ENCODE peak calls at places on chromosomes 7 and 10, in five cellular contexts. One of them, this sample, is unnamed.

GRCh38 chr10:86287966-86288579 is 78.5 kb downstream of the GRID1 start:
- DNase-seq in dorsolateral prefrontal cortex: no peak
- DNase-seq in A673: no peak
- DNase-seq in neural crest cell: no peak
- DNase-seq in fibroblast of pulmonary artery: no peak
- DNase-seq in this sample: no peak

GRCh38 chr10:62095341-62096071 is 173.1 kb downstream of the RTKN2 start:
- DNase-seq in neural crest cell: no peak
- DNase-seq in dorsolateral prefrontal cortex: no peak
- DNase-seq in A673: peak
- DNase-seq in fibroblast of pulmonary artery: peak
- DNase-seq in this sample: no peak

GRCh38 chr10:46553238-46554049 is 3.0 kb downstream of the GPRIN2 start:
- DNase-seq in A673: no peak
- DNase-seq in fibroblast of pulmonary artery: no peak
- DNase-seq in neural crest cell: peak
- DNase-seq in dorsolateral prefrontal cortex: peak
- DNase-seq in this sample: peak

GRCh38 chr10:30784896-30785605 is 155.5 kb upstream of the LYZL2 start:
- DNase-seq in fibroblast of pulmonary artery: peak
- DNase-seq in A673: peak
- DNase-seq in dorsolateral prefrontal cortex: peak
- DNase-seq in neural crest cell: peak
- DNase-seq in this sample: no peak

GRCh38 chr7:108108131-108108530 is 22.0 kb downstream of the LAMB4 start:
- DNase-seq in neural crest cell: no peak
- DNase-seq in fibroblast of pulmonary artery: no peak
- DNase-seq in A673: no peak
- DNase-seq in dorsolateral prefrontal cortex: no peak
- DNase-seq in this sample: no peak

GRCh38 chr10:71968553-71969474 is 4.6 kb downstream of the CHST3 start:
- DNase-seq in fibroblast of pulmonary artery: no peak
- DNase-seq in A673: no peak
- DNase-seq in dorsolateral prefrontal cortex: no peak
- DNase-seq in neural crest cell: no peak
- DNase-seq in this sample: no peak

GRCh38 chr7:99137418-99138180 is 6.3 kb downstream of the SMURF1 start:
- DNase-seq in dorsolateral prefrontal cortex: peak
- DNase-seq in fibroblast of pulmonary artery: peak
- DNase-seq in neural crest cell: peak
- DNase-seq in A673: peak
- DNase-seq in this sample: no peak

GRCh38 chr10:28177944-28178637 is 124.8 kb downstream of the MPP7 start:
- DNase-seq in neural crest cell: no peak
- DNase-seq in A673: no peak
- DNase-seq in fibroblast of pulmonary artery: peak
- DNase-seq in dorsolateral prefrontal cortex: no peak
- DNase-seq in this sample: no peak

GRCh38 chr7:2641406-2642393 is 9.9 kb downstream of the TTYH3 start:
- DNase-seq in dorsolateral prefrontal cortex: peak
- DNase-seq in neural crest cell: no peak
- DNase-seq in fibroblast of pulmonary artery: peak
- DNase-seq in A673: peak
- DNase-seq in this sample: peak

GRCh38 chr7:97845622-97846203 is 26.5 kb downstream of the ASNS start:
- DNase-seq in neural crest cell: peak
- DNase-seq in fibroblast of pulmonary artery: peak
- DNase-seq in A673: peak
- DNase-seq in dorsolateral prefrontal cortex: no peak
- DNase-seq in this sample: no peak

GRCh38 chr10:132276706-132277105 is 31.0 kb downstream of the STK32C start:
- DNase-seq in A673: no peak
- DNase-seq in dorsolateral prefrontal cortex: no peak
- DNase-seq in neural crest cell: no peak
- DNase-seq in fibroblast of pulmonary artery: no peak
- DNase-seq in this sample: no peak

GRCh38 chr10:67834375-67834774 is 3.6 kb downstream of the DNAJC12 start:
- DNase-seq in neural crest cell: no peak
- DNase-seq in fibroblast of pulmonary artery: no peak
- DNase-seq in A673: no peak
- DNase-seq in dorsolateral prefrontal cortex: no peak
- DNase-seq in this sample: no peak

GRCh38 chr10:48976208-48976607 is 36.6 kb upstream of the LRRC18 start:
- DNase-seq in neural crest cell: no peak
- DNase-seq in A673: no peak
- DNase-seq in dorsolateral prefrontal cortex: no peak
- DNase-seq in fibroblast of pulmonary artery: peak
- DNase-seq in this sample: peak
- TF ChIP-seq CTCF in neural crest cell: peak
- TF ChIP-seq CTCF in A673: peak
- TF ChIP-seq CTCF in dorsolateral prefrontal cortex: no peak
- TF ChIP-seq CTCF in fibroblast of pulmonary artery: no peak
- TF ChIP-seq CTCF in this sample: no peak

DNA sequence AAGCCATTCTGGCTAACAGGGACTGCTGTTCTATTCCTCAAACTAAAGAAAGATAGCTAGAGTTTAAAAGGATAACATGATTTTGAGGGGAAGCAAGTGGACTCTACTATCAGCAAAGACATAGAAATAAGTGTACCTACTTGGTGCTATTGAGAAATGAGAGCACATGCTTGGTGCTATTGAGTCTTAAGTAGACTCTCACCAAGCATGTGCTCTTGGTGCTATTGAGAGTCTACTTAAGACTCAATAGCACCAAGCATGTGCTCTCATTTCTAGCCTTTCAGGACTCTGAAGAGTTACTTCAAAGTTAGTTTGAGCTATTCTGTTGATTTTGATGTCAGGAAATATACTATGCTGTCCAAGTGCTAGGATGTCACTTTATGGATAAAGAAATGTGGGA is 733.0 kb upstream of the ZWINT start:
- DNase-seq in fibroblast of pulmonary artery: no peak
- DNase-seq in A673: no peak
- DNase-seq in dorsolateral prefrontal cortex: no peak
- DNase-seq in neural crest cell: no peak
- DNase-seq in this sample: no peak
- TF ChIP-seq CTCF in fibroblast of pulmonary artery: no peak
- TF ChIP-seq CTCF in A673: no peak
- TF ChIP-seq CTCF in dorsolateral prefrontal cortex: no peak
- TF ChIP-seq CTCF in neural crest cell: no peak
- TF ChIP-seq CTCF in this sample: no peak

DNA sequence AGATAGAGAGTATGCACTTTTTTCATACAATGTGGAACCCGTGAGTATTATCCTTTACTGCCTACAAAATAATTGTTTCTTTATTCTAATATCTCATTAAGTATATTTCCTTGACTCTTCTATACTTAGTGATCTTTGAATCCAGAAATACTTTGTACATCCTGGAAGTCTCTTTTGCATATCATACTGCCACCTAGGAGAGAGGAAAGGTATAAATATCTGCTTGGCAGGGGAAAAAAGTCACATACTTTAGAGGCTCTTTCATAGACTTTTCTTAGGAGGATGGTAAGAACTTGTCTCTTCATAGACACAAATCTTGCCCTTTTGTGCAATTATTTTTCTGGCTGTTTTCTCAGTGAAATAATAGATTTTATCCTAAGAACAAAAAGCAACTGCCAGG is 436.0 kb downstream of the PAXIP1 start:
- DNase-seq in neural crest cell: no peak
- DNase-seq in dorsolateral prefrontal cortex: no peak
- DNase-seq in A673: no peak
- DNase-seq in fibroblast of pulmonary artery: no peak
- DNase-seq in this sample: no peak
- TF ChIP-seq CTCF in neural crest cell: peak
- TF ChIP-seq CTCF in dorsolateral prefrontal cortex: peak
- TF ChIP-seq CTCF in A673: no peak
- TF ChIP-seq CTCF in fibroblast of pulmonary artery: no peak
- TF ChIP-seq CTCF in this sample: no peak

GRCh38 chr7:138167869-138168296 is 91.6 kb downstream of the AKR1D1 start:
- DNase-seq in A673: no peak
- DNase-seq in dorsolateral prefrontal cortex: no peak
- DNase-seq in fibroblast of pulmonary artery: no peak
- DNase-seq in neural crest cell: no peak
- DNase-seq in this sample: no peak

GRCh38 chr7:138166681-138167080 is 90.4 kb downstream of the AKR1D1 start:
- DNase-seq in dorsolateral prefrontal cortex: no peak
- DNase-seq in neural crest cell: no peak
- DNase-seq in fibroblast of pulmonary artery: no peak
- DNase-seq in A673: peak
- DNase-seq in this sample: no peak

GRCh38 chr7:138164804-138165203 is 88.5 kb downstream of the AKR1D1 start:
- DNase-seq in A673: no peak
- DNase-seq in dorsolateral prefrontal cortex: no peak
- DNase-seq in neural crest cell: no peak
- DNase-seq in fibroblast of pulmonary artery: no peak
- DNase-seq in this sample: no peak

GRCh38 chr7:138169441-138169851 is 93.2 kb downstream of the AKR1D1 start:
- DNase-seq in A673: no peak
- DNase-seq in neural crest cell: no peak
- DNase-seq in dorsolateral prefrontal cortex: no peak
- DNase-seq in fibroblast of pulmonary artery: no peak
- DNase-seq in this sample: no peak

DNA sequence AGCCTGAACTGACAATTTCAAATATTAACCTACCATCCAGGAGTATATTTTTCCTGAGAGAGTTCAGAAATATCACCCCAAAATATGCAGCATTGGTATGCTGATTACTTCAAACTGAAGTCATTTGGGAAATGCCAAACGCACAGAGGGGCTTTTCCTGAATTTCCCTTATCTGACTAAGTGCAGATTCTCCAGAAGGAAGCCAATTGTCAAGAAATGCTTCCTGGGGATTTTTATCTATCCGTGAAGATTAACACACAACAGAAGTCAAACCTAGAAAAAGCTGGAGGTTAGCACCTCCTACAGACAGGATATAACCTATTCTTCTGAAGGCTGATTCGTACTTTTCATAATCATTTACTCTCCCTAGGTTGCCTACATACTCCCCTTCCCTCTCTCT is 91.0 kb downstream of the AKR1D1 start:
- DNase-seq in dorsolateral prefrontal cortex: no peak
- DNase-seq in neural crest cell: no peak
- DNase-seq in fibroblast of pulmonary artery: peak
- DNase-seq in A673: peak
- DNase-seq in this sample: no peak
- TF ChIP-seq CTCF in dorsolateral prefrontal cortex: no peak
- TF ChIP-seq CTCF in neural crest cell: no peak
- TF ChIP-seq CTCF in fibroblast of pulmonary artery: no peak
- TF ChIP-seq CTCF in A673: no peak
- TF ChIP-seq CTCF in this sample: no peak

GRCh38 chr10:24952146-24952700 is at the start of gene PRTFDC1:
- DNase-seq in dorsolateral prefrontal cortex: peak
- DNase-seq in fibroblast of pulmonary artery: no peak
- DNase-seq in A673: peak
- DNase-seq in neural crest cell: peak
- DNase-seq in this sample: no peak
- TF ChIP-seq CTCF in dorsolateral prefrontal cortex: no peak
- TF ChIP-seq CTCF in fibroblast of pulmonary artery: peak
- TF ChIP-seq CTCF in A673: no peak
- TF ChIP-seq CTCF in neural crest cell: no peak
- TF ChIP-seq CTCF in this sample: no peak

GRCh38 chr7:24788075-24788474 is 30.8 kb upstream of the GSDME start:
- DNase-seq in fibroblast of pulmonary artery: no peak
- DNase-seq in dorsolateral prefrontal cortex: no peak
- DNase-seq in neural crest cell: no peak
- DNase-seq in A673: no peak
- DNase-seq in this sample: no peak
- TF ChIP-seq CTCF in fibroblast of pulmonary artery: peak
- TF ChIP-seq CTCF in dorsolateral prefrontal cortex: peak
- TF ChIP-seq CTCF in neural crest cell: peak
- TF ChIP-seq CTCF in A673: peak
- TF ChIP-seq CTCF in this sample: peak

DNA sequence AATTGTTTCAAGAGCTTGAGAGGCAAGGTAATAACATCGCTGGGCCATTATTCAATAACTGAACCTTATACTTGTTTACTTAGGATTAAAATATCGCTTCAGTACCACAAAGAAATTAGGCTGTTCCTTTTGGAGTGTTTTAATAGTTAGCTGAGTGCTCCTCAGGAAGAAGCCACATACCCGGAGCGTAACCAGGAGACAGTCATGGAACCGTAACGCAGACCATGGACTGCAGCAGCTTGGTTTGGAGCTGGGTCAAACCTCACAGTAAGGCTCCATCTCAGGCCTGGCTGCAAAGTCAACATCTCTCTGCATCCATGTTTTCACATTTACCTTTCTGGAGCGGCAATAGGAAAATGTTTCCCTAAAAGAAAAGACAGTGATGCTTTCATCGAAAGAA is 599.0 kb downstream of the TNS3 start:
- DNase-seq in dorsolateral prefrontal cortex: no peak
- DNase-seq in neural crest cell: peak
- DNase-seq in fibroblast of pulmonary artery: no peak
- DNase-seq in A673: no peak
- DNase-seq in this sample: no peak
- TF ChIP-seq CTCF in dorsolateral prefrontal cortex: no peak
- TF ChIP-seq CTCF in neural crest cell: no peak
- TF ChIP-seq CTCF in fibroblast of pulmonary artery: no peak
- TF ChIP-seq CTCF in A673: no peak
- TF ChIP-seq CTCF in this sample: no peak

GRCh38 chr10:788796-789748 is 99.6 kb upstream of the DIP2C start:
- DNase-seq in fibroblast of pulmonary artery: peak
- DNase-seq in dorsolateral prefrontal cortex: peak
- DNase-seq in A673: no peak
- DNase-seq in neural crest cell: peak
- DNase-seq in this sample: no peak
- TF ChIP-seq CTCF in fibroblast of pulmonary artery: peak
- TF ChIP-seq CTCF in dorsolateral prefrontal cortex: peak
- TF ChIP-seq CTCF in A673: no peak
- TF ChIP-seq CTCF in neural crest cell: peak
- TF ChIP-seq CTCF in this sample: peak

GRCh38 chr10:128629111-128630096 is 503.2 kb upstream of the MKI67 start:
- DNase-seq in fibroblast of pulmonary artery: peak
- DNase-seq in A673: no peak
- DNase-seq in neural crest cell: no peak
- DNase-seq in dorsolateral prefrontal cortex: no peak
- DNase-seq in this sample: peak

GRCh38 chr10:128630787-128631252 is 504.6 kb upstream of the MKI67 start:
- DNase-seq in dorsolateral prefrontal cortex: no peak
- DNase-seq in fibroblast of pulmonary artery: no peak
- DNase-seq in neural crest cell: no peak
- DNase-seq in A673: peak
- DNase-seq in this sample: no peak

GRCh38 chr10:128633864-128634541 is 507.8 kb upstream of the MKI67 start:
- DNase-seq in dorsolateral prefrontal cortex: no peak
- DNase-seq in neural crest cell: no peak
- DNase-seq in A673: peak
- DNase-seq in fibroblast of pulmonary artery: peak
- DNase-seq in this sample: no peak

GRCh38 chr10:128632694-128633093 is 506.5 kb upstream of the MKI67 start:
- DNase-seq in neural crest cell: no peak
- DNase-seq in fibroblast of pulmonary artery: no peak
- DNase-seq in A673: no peak
- DNase-seq in dorsolateral prefrontal cortex: no peak
- DNase-seq in this sample: no peak

GRCh38 chr10:128631801-128632241 is 505.6 kb upstream of the MKI67 start:
- DNase-seq in A673: peak
- DNase-seq in neural crest cell: no peak
- DNase-seq in dorsolateral prefrontal cortex: no peak
- DNase-seq in fibroblast of pulmonary artery: peak
- DNase-seq in this sample: no peak
- TF ChIP-seq CTCF in A673: peak
- TF ChIP-seq CTCF in neural crest cell: peak
- TF ChIP-seq CTCF in dorsolateral prefrontal cortex: peak
- TF ChIP-seq CTCF in fibroblast of pulmonary artery: peak
- TF ChIP-seq CTCF in this sample: peak

This sample was measured in CD14-positive monocyte.